ENCODE peak calls at places on chromosomes 16 and 17, in six cellular contexts. T is stimulated activated CD8-positive, alpha-beta memory T cell treated with anti-CD3 and anti-CD28 coated beads, Interleukin-12 subunit alpha, Interleukin-12 subunit beta, amount 100 ng/mL, for 4 hours; R is neuronal stem cell; I is NCI-H1092; M is LNCaP clone FGC; H is suprapubic skin. X is an unnamed sample.

GRCh38 chr17:32852811-32853210 is 24.1 kb downstream of the MYO1D start:
- DNase-seq in T (no peak), R (no peak), I (no peak), M (no peak), H (no peak), X (no peak)

GRCh38 chr16:19808061-19808621 is 76.5 kb downstream of the GPRC5B start:
- DNase-seq in T (no peak), R (no peak), I (no peak), M (no peak), H (no peak), X (no peak)

GRCh38 chr16:88893127-88893968 is 26.9 kb upstream of the PABPN1L start:
- DNase-seq in T (no peak), R (no peak), I (no peak), M (no peak), H (no peak), X (no peak)

GRCh38 chr17:59151591-59151990 is 3.4 kb downstream of the SKA2 start:
- DNase-seq in T (no peak), R (no peak), I (no peak), M (no peak), H (no peak), X (no peak)

GRCh38 chr17:74241434-74241833 is 28.1 kb downstream of the TTYH2 start:
- DNase-seq in T (no peak), R (no peak), I (no peak), M (no peak), H (no peak), X (no peak)

GRCh38 chr16:58741166-58741565 is 7.0 kb upstream of the GOT2 start:
- DNase-seq in T (no peak), R (no peak), I (no peak), M (no peak), H (no peak), X (no peak)

GRCh38 chr16:89721644-89722391 is 481 bp downstream of the ZNF276 start:
- DNase-seq in T (peak), R (no peak), I (no peak), M (no peak), H (no peak), X (peak)

GRCh38 chr16:89409161-89409711 is 81.1 kb downstream of the ANKRD11 start:
- DNase-seq in T (peak), R (no peak), I (no peak), M (no peak), H (no peak), X (no peak)

GRCh38 chr17:301681-302299 is 50.8 kb downstream of the RPH3AL start:
- DNase-seq in T (no peak), R (no peak), I (no peak), M (no peak), H (no peak), X (peak)

GRCh38 chr17:48002920-48003685 is 32.2 kb downstream of the CDK5RAP3 start:
- DNase-seq in T (no peak), R (no peak), I (peak), M (no peak), H (no peak), X (no peak)

GRCh38 chr16:53509906-53510703 is 7.1 kb upstream of the AKTIP start:
- DNase-seq in T (no peak), R (peak), I (no peak), M (peak), H (peak), X (peak)

GRCh38 chr16:1340730-1341494 is 7.5 kb downstream of the BAIAP3 start:
- DNase-seq in T (no peak), R (no peak), I (no peak), M (no peak), H (no peak), X (no peak)

GRCh38 chr17:77528516-77529327 is 388.0 kb downstream of the SEC14L1 start:
- DNase-seq in T (no peak), R (peak), I (peak), M (no peak), H (no peak), X (no peak)

GRCh38 chr17:31627960-31628359 is 231.1 kb downstream of the COPRS start:
- DNase-seq in T (no peak), R (no peak), I (no peak), M (no peak), H (no peak), X (no peak)

GRCh38 chr17:58040386-58040785 is 33.3 kb upstream of the SRSF1 start:
- DNase-seq in T (no peak), R (no peak), I (no peak), M (no peak), H (no peak), X (no peak)

GRCh38 chr16:23064642-23065041 is 84.6 kb downstream of the USP31 start:
- DNase-seq in T (no peak), R (no peak), I (no peak), M (no peak), H (no peak), X (no peak)

GRCh38 chr17:41404024-41404651 is 6.7 kb upstream of the KRT31 start:
- DNase-seq in T (no peak), R (no peak), I (no peak), M (no peak), H (no peak), X (no peak)

GRCh38 chr17:41540921-41541625 is 13.0 kb upstream of the KRT19 start:
- DNase-seq in T (no peak), R (no peak), I (no peak), M (no peak), H (no peak), X (no peak)

GRCh38 chr17:80859004-80859941 is 132.4 kb upstream of the CHMP6 start:
- DNase-seq in T (no peak), R (no peak), I (peak), M (no peak), H (no peak), X (peak)

GRCh38 chr17:63113167-63113566 is 147.1 kb downstream of the TANC2 start:
- DNase-seq in T (no peak), R (no peak), I (no peak), M (no peak), H (no peak), X (no peak)

GRCh38 chr16:58027341-58028167 is 2.0 kb downstream of the MMP15 start:
- DNase-seq in T (no peak), R (peak), I (no peak), M (no peak), H (no peak), X (peak)

GRCh38 chr17:45277216-45277849 is 15.4 kb upstream of the SPATA32 start:
- DNase-seq in T (peak), R (peak), I (peak), M (peak), H (peak), X (peak)

GRCh38 chr17:79192503-79193500 is 118.2 kb downstream of the ENGASE start:
- DNase-seq in T (no peak), R (peak), I (no peak), M (no peak), H (no peak), X (no peak)

GRCh38 chr17:419073-419735 is 66.6 kb upstream of the RPH3AL start:
- DNase-seq in T (no peak), R (no peak), I (no peak), M (no peak), H (no peak), X (no peak)

GRCh38 chr17:49193513-49194296 is 16.7 kb downstream of the GNGT2 start:
- DNase-seq in T (no peak), R (peak), I (no peak), M (no peak), H (no peak), X (peak)

GRCh38 chr17:42969006-42969581 is 4.8 kb upstream of the AARSD1 start:
- DNase-seq in T (no peak), R (no peak), I (no peak), M (no peak), H (no peak), X (no peak)

GRCh38 chr17:731943-732787 is at the start of gene TLCD3A:
- DNase-seq in T (peak), R (no peak), I (no peak), M (no peak), H (no peak), X (peak)

GRCh38 chr16:86814256-86814655 is 235.9 kb downstream of the FOXL1 start:
- DNase-seq in T (no peak), R (no peak), I (no peak), M (no peak), H (no peak), X (no peak)

X was measured in colonic mucosa.